ENCODE peak calls at places on chromosome 6, in nine cellular contexts. S is B cell, I is NAMALWA, V is A549, E is nephron progenitor cell, H is ovary, X is DMS79, B is lung microvascular endothelial cell, K is ELR. G is an unnamed sample.
A peak's percentile ranks its signal among the peaks of the same experiment; 100 is the strongest.

GRCh38 chr6:33860706-33861474 is 57.1 kb upstream of the MLN start:
- DNase-seq in V (no peak), X (peak; percentile 72), S (no peak), K (no peak), H (no peak), B (peak; percentile 24), E (no peak), I (no peak), G (peak; percentile 48)

GRCh38 chr6:26464014-26464413 is 6.3 kb downstream of the BTN2A1 start:
- DNase-seq in B (peak; percentile 68), X (no peak), I (no peak), E (no peak), S (no peak), K (no peak), H (no peak), V (no peak), G (no peak)

GRCh38 chr6:90194371-90194841 is 102.2 kb downstream of the BACH2 start:
- DNase-seq in V (no peak), B (peak; percentile 55), E (no peak), X (no peak), I (no peak), K (peak; percentile 82), H (no peak), S (no peak), G (peak; percentile 67)

GRCh38 chr6:109265530-109265929 is 116.7 kb downstream of the CD164 start:
- DNase-seq in E (no peak), H (no peak), K (no peak), X (no peak), I (no peak), V (no peak), B (no peak), S (no peak), G (no peak)

GRCh38 chr6:155224031-155224451 is 39.8 kb upstream of the CLDN20 start:
- DNase-seq in V (no peak), H (no peak), K (peak; percentile 96), S (no peak), I (no peak), X (no peak), E (no peak), B (peak; percentile 37), G (peak; percentile 74)

GRCh38 chr6:156877126-156877863 is 100.1 kb downstream of the ARID1B start:
- DNase-seq in I (no peak), E (no peak), X (no peak), V (no peak), H (peak; percentile 26), B (no peak), S (no peak), K (no peak), G (no peak)

GRCh38 chr6:6002809-6003333 is 3.9 kb downstream of the NRN1 start:
- DNase-seq in I (no peak), S (no peak), H (no peak), E (peak; percentile 10), X (no peak), B (no peak), K (no peak), V (no peak), G (no peak)

GRCh38 chr6:30769088-30769852 is 24.9 kb upstream of the IER3 start:
- DNase-seq in H (peak; percentile 82), E (peak; percentile 19), S (no peak), K (peak; percentile 99), X (no peak), I (no peak), B (peak; percentile 90), V (peak; percentile 93), G (peak; percentile 96)

GRCh38 chr6:44606976-44607375 is 219.5 kb downstream of the CDC5L start:
- DNase-seq in E (no peak), I (no peak), H (no peak), X (no peak), B (no peak), K (no peak), S (no peak), V (no peak), G (no peak)

GRCh38 chr6:106300944-106301343 is 24.6 kb downstream of the ATG5 start:
- DNase-seq in X (no peak), V (peak; percentile 6), H (no peak), E (no peak), K (peak; percentile 73), I (peak; percentile 56), B (peak; percentile 64), S (no peak), G (peak; percentile 57)

GRCh38 chr6:25954756-25955155 is 7.8 kb upstream of the TRIM38 start:
- DNase-seq in B (no peak), V (no peak), E (no peak), S (no peak), H (no peak), X (no peak), K (no peak), I (no peak), G (no peak)

GRCh38 chr6:143449082-143449481 is 1.4 kb downstream of the ADAT2 start:
- DNase-seq in B (no peak), V (no peak), H (no peak), S (no peak), X (no peak), K (no peak), E (no peak), I (no peak), G (no peak)

GRCh38 chr6:118748311-118749062 is 97.1 kb upstream of the CEP85L start:
- DNase-seq in H (peak; percentile 67), V (no peak), I (no peak), E (no peak), B (peak; percentile 74), K (peak; percentile 53), X (peak; percentile 56), S (no peak), G (peak; percentile 90)